ENCODE peak calls at places on chromosome 4, in four cellular contexts. D, A, Q and E are unnamed samples.

GRCh38 chr4:77433102-77433733 is 172.4 kb upstream of the CXCL13 start:
- DNase-seq in Q (no peak), D (peak; percentile 43), A (peak; percentile 55), E (peak; percentile 5)

GRCh38 chr4:11228575-11228974 is 200.1 kb downstream of the HS3ST1 start:
- DNase-seq in Q (no peak), D (no peak), A (no peak), E (no peak)

GRCh38 chr4:53490965-53491622 is 100.2 kb downstream of the LNX1 start:
- DNase-seq in D (peak; percentile 83), Q (no peak), A (peak; percentile 55), E (peak; percentile 81)

GRCh38 chr4:53981573-53981972 is 82.8 kb downstream of the CHIC2 start:
- DNase-seq in Q (no peak), D (no peak), A (no peak), E (no peak)

GRCh38 chr4:54852061-54852460 is 194.3 kb downstream of the KIT start:
- DNase-seq in A (no peak), D (no peak), Q (no peak), E (no peak)

GRCh38 chr4:160373911-160374310 is 1271.0 kb downstream of the RAPGEF2 start:
- DNase-seq in D (no peak), A (no peak), Q (no peak), E (no peak)

GRCh38 chr4:109444182-109444844 is 10.7 kb downstream of the SEC24B start:
- DNase-seq in A (no peak), Q (no peak), D (no peak), E (no peak)

GRCh38 chr4:57369446-57369845 is 259.3 kb upstream of the IGFBP7 start:
- DNase-seq in A (no peak), Q (no peak), D (no peak), E (no peak)

GRCh38 chr4:102815981-102816380 is 11.4 kb downstream of the UBE2D3 start:
- DNase-seq in Q (no peak), A (no peak), D (peak; percentile 86), E (no peak)

GRCh38 chr4:26086621-26087068 is 172.6 kb downstream of the SMIM20 start:
- DNase-seq in A (no peak), Q (no peak), D (no peak), E (no peak)

GRCh38 chr4:185874516-185875230 is 62.7 kb upstream of the SORBS2 start:
- DNase-seq in A (no peak), Q (no peak), D (peak; percentile 66), E (no peak)

GRCh38 chr4:34766935-34767859 is 1477.1 kb downstream of the ARAP2 start:
- DNase-seq in Q (no peak), A (no peak), D (no peak), E (no peak)

GRCh38 chr4:83179205-83179604 is 64.7 kb upstream of the PLAC8 start:
- DNase-seq in Q (no peak), D (no peak), A (no peak), E (no peak)

DNA sequence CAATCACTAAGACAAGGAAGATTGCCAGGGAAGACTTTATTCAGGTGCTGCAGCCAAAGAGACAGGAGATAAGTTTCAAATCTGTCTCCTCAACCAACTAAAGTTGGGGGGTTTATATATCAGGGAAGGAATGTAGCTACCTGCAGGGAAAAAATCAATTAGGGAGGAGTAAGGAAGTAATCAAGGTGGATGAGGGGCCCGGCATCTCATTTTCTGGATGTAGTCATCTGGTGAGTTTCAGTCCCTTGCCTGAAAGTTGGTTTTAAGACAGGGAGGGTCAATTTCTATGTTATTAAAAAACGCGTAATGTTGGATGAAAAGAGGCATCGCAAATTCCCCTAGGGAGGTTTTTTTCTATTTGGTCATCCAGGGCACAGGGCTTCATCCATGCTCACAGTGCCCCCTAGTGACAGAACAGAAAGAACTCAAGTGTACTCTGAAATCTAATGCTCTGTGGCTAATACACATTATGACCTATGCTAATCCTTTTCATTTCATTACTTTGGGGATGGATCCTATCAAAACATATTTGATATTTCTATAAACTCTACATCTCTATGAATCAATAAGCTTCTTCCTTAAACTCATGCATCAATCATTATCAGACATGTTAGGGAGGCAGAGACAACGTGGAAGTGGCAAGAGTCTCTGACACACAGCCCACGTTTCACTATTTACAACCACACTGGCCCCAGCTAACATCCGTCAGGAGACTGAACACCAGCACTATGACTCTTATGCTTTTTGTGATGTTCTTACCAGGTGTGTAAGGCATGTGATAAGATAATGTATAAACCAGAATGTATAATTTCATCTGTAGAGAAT is 1577.0 kb upstream of the TENM3 start:
- DNase-seq in D (peak; percentile 55), Q (no peak), A (peak; percentile 70), E (peak; percentile 26)
- H3K4me3 ChIP-seq in D (no peak overlapping the region), Q (no peak overlapping the region), A (no peak overlapping the region), E (no peak overlapping the region)

GRCh38 chr4:169774466-169775445 is 17.0 kb upstream of the HPF1 start:
- DNase-seq in D (peak; percentile 2), A (peak; percentile 79), Q (no peak), E (no peak)
- H3K4me3 ChIP-seq in D (peak overlapping the region; percentile 13), A (no peak overlapping the region), Q (peak overlapping the region; percentile 52), E (peak overlapping the region; percentile 42)

DNA sequence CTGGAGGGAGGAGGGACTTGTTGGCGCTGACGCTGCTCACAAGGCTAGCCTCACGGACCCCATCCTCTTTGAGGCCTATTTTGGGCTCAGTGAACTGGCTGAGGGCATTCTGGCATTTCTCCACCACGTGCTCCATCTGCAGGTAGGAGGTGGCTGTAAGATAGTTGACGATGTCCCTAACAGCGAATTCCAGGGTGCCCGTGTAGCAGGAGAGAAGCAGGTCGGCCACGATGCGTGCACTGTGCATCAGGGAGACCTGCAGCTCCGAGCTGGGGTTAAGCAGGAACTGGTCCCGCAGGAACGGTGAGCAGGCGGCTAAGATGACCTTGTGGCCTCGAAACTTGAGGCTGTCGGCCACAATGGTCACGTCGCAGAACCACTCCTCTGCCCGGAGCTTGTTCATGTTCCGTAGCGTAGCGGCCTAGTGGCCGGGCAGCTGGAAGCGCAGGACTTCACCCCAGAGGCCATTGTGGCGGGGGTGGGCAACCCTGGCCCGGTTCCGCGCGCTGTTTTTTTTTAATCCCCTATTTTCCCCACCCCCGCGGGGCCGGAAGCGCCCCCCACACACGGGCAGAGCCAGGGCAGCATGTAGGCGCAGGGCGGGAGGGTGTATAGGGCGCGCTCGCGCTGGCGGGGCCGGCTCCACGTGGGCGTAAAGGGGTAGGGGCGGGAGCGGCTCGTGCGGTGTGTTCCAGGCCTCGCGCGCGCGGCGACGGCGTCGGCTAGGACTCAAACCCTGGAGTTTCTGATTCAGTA is 73.2 kb downstream of the UBE2K start:
- DNase-seq in Q (no peak), D (no peak), A (no peak), E (no peak)
- H3K4me3 ChIP-seq in Q (no peak overlapping the region), D (no peak overlapping the region), A (no peak overlapping the region), E (no peak overlapping the region)

DNA sequence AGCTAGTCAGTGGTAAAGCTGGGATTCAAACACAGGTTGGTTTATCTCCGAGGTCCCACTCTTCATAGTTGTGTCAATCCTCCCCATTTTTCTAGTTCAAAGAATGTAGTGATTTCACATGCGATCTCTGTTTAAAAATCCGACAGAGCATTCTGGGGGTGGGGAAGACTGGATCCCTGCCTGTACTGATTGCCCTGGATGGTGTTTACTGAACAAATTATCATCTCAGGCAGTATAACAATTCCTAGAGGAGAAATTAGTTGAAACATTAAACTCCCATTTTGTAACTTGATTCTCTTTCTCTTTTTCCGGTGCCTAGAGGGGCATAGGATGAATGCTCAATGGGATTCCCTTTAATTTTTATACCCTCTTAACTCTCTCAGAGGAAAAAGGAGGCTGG is 10.1 kb upstream of the CWH43 start:
- DNase-seq in Q (no peak), A (no peak), D (no peak), E (no peak)
- H3K4me3 ChIP-seq in Q (no peak overlapping the region), A (no peak overlapping the region), D (no peak overlapping the region), E (no peak overlapping the region)

GRCh38 chr4:1578968-1579833 is 104.9 kb downstream of the FAM53A start:
- DNase-seq in A (peak; percentile 88), D (peak; percentile 33), Q (peak; percentile 33), E (no peak)

GRCh38 chr4:1576961-1577814 is 106.9 kb downstream of the FAM53A start:
- DNase-seq in A (peak; percentile 54), Q (no peak), D (no peak), E (no peak)

GRCh38 chr4:1579834-1580686 is 104.1 kb downstream of the FAM53A start:
- DNase-seq in D (peak; percentile 83), A (peak; percentile 100), Q (peak; percentile 71), E (no peak)

GRCh38 chr4:1577818-1578217 is 106.3 kb downstream of the FAM53A start:
- DNase-seq in Q (no peak), D (no peak), A (peak; percentile 51), E (no peak)

GRCh38 chr4:1578301-1578781 is 105.8 kb downstream of the FAM53A start:
- DNase-seq in A (peak; percentile 81), Q (no peak), D (no peak), E (no peak)
- H3K4me3 ChIP-seq in A (no peak overlapping the region), Q (peak overlapping the region; percentile 94), D (no peak overlapping the region), E (no peak overlapping the region)

DNA sequence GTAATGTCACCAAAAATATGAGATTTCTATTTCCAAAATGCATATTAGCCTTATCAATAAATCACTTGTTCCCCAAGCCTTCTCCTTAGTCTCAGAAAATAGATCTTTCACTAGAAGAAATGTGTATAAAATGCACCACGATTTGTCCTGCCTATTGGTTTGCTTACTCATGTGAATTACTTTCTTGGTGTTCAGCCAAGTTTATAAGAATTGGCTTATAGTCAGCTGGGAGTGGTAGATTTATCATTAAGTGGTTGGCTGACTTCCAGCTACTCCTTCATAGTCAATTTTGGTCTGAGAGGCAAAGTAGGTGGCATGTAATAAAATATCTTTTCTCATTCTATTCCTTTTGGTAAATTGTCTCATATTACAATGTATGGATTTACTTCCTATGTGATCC is 1.3 kb downstream of the SULT1E1 start:
- DNase-seq in D (peak; percentile 22), A (no peak), Q (no peak), E (peak; percentile 65)
- H3K4me3 ChIP-seq in D (no peak overlapping the region), A (no peak overlapping the region), Q (no peak overlapping the region), E (no peak overlapping the region)

GRCh38 chr4:146273204-146273901 is 59.0 kb downstream of the REELD1 start:
- DNase-seq in Q (no peak), D (no peak), A (no peak), E (no peak)
- H3K4me3 ChIP-seq in Q (no peak overlapping the region), D (no peak overlapping the region), A (no peak overlapping the region), E (no peak overlapping the region)

DNA sequence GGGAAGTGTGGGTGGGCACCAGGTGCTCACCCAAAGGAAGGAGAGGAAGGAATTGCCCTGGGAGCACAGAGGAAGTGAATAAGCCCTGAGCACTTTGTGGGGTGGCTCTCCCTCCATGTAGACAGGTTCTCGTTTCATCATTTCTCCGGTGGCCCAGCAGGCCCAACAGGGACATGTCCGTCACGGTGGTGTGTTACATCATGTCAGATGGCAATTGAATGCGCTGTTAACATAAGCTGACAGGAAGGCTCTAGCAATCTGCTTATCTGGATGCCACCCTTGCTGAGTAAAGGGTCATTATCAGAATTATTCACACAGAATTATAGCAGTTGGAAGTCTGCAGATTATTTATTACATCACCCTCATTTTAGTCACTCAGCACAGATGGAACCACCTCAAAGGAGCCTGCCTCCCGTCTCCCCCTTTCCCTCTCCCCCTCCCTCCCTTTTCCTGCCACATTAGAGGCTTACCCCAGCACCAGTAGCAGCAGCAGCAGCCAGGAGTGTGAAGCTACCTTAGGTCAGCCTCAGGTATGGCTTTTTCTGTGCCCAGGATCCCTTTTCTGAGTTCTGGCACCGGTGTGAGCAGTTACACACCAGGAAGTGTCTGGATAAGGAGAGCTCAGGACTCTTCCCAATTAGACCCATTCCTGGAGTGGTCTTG is 124.3 kb upstream of the TRIM2 start:
- DNase-seq in A (no peak), Q (no peak), D (no peak), E (peak; percentile 78)
- H3K4me3 ChIP-seq in A (no peak overlapping the region), Q (no peak overlapping the region), D (no peak overlapping the region), E (no peak overlapping the region)